ENCODE peak calls at places on chromosomes 5 and 9, in five cellular contexts. C is IMR-90, Q is uterus, T is suprapubic skin, K is GM12892. M is an unnamed sample.

GRCh38 chr5:137218896-137219295 is 280.2 kb downstream of the SPOCK1 start:
- DNase-seq in T (no peak), Q (no peak), C (no peak), K (no peak), M (no peak)

GRCh38 chr5:137833463-137833862 is 34.2 kb upstream of the MYOT start:
- DNase-seq in Q (peak), C (peak), T (no peak), K (no peak), M (peak)

GRCh38 chr5:3325206-3325605 is 270.4 kb upstream of the IRX1 start:
- DNase-seq in T (peak), C (no peak), Q (no peak), K (no peak), M (no peak)

GRCh38 chr9:95834281-95834907 is 41.1 kb upstream of the ERCC6L2 start:
- DNase-seq in C (peak), Q (no peak), T (no peak), K (no peak), M (no peak)

GRCh38 chr5:98309785-98310566 is 463.5 kb upstream of the RGMB start:
- DNase-seq in K (no peak), T (no peak), Q (no peak), C (peak), M (peak)

GRCh38 chr5:123585871-123586270 is 73.9 kb downstream of the CSNK1G3 start:
- DNase-seq in K (no peak), T (no peak), C (no peak), Q (no peak), M (no peak)

GRCh38 chr5:122559676-122560075 is 215.2 kb upstream of the SNX2 start:
- DNase-seq in Q (no peak), K (no peak), T (no peak), C (no peak), M (no peak)

GRCh38 chr5:170782438-170782837 is 1.1 kb upstream of the GABRP start:
- DNase-seq in Q (no peak), C (no peak), K (no peak), T (no peak), M (no peak)

GRCh38 chr5:171852255-171852681 is 66.7 kb downstream of the SMIM23 start:
- DNase-seq in C (no peak), K (no peak), T (no peak), Q (no peak), M (no peak)

GRCh38 chr5:136249678-136250266 is 56.8 kb upstream of the SMIM32 start:
- DNase-seq in T (no peak), Q (peak), K (no peak), C (peak), M (peak)

GRCh38 chr9:70411930-70412677 is 2.4 kb downstream of the KLF9 start:
- DNase-seq in Q (peak), C (peak), K (peak), T (peak), M (peak)

GRCh38 chr5:141434006-141434405 is 3.7 kb downstream of the PCDHGA12 start:
- DNase-seq in T (no peak), K (no peak), Q (no peak), C (peak), M (no peak)

GRCh38 chr9:99118782-99119466 is 14.0 kb downstream of the TGFBR1 start:
- DNase-seq in C (no peak), K (peak), Q (no peak), T (no peak), M (no peak)

GRCh38 chr5:132859889-132860437 is 6.3 kb downstream of the GDF9 start:
- DNase-seq in K (no peak), T (no peak), Q (no peak), C (peak), M (no peak)

GRCh38 chr9:122005597-122005996 is 87.5 kb downstream of the TTLL11 start:
- DNase-seq in Q (no peak), T (no peak), C (peak), K (no peak), M (peak)

GRCh38 chr5:158669275-158669674 is 430.4 kb downstream of the EBF1 start:
- DNase-seq in K (no peak), C (no peak), T (no peak), Q (no peak), M (no peak)

GRCh38 chr9:73038613-73039012 is 85.8 kb upstream of the ALDH1A1 start:
- DNase-seq in T (peak), C (no peak), K (no peak), Q (peak), M (no peak)

GRCh38 chr9:88915916-88916315 is 75.4 kb upstream of the S1PR3 start:
- DNase-seq in K (no peak), Q (no peak), C (no peak), T (no peak), M (no peak)

GRCh38 chr9:34684145-34684544 is 6.9 kb downstream of the CCL19 start:
- DNase-seq in Q (no peak), C (no peak), K (no peak), T (no peak), M (no peak)

GRCh38 chr5:67014191-67014590 is 182.4 kb downstream of the CD180 start:
- DNase-seq in T (no peak), Q (no peak), C (no peak), K (no peak), M (no peak)

GRCh38 chr5:67012241-67012640 is 184.4 kb downstream of the CD180 start:
- DNase-seq in K (no peak), C (peak), T (no peak), Q (no peak), M (no peak)

GRCh38 chr5:67013719-67014118 is 182.9 kb downstream of the CD180 start:
- DNase-seq in Q (no peak), K (no peak), T (no peak), C (no peak), M (no peak)

GRCh38 chr5:67015577-67016290 is 180.9 kb downstream of the CD180 start:
- DNase-seq in K (no peak), C (peak), Q (peak), T (no peak), M (no peak)

GRCh38 chr5:67014957-67015400 is 181.6 kb downstream of the CD180 start:
- DNase-seq in C (no peak), Q (no peak), K (no peak), T (no peak), M (no peak)
- TF ChIP-seq POLR2A in C (no peak), Q (no peak), K (no peak), T (no peak), M (no peak)

GRCh38 chr5:472656-473343 is 29.8 kb downstream of the EXOC3 start:
- DNase-seq in C (peak), Q (peak), T (peak), K (peak), M (peak)
- TF ChIP-seq POLR2A in C (peak), Q (peak), T (peak), K (peak), M (peak)

GRCh38 chr5:134540747-134541733 is 15.6 kb downstream of the JADE2 start:
- DNase-seq in Q (no peak), C (no peak), T (no peak), K (peak), M (no peak)
- TF ChIP-seq POLR2A in Q (no peak), C (no peak), T (no peak), K (no peak), M (no peak)

GRCh38 chr5:60453186-60453976 is 246.6 kb downstream of the DEPDC1B start:
- DNase-seq in C (no peak), K (no peak), T (no peak), Q (no peak), M (no peak)

GRCh38 chr5:60458669-60459068 is 241.3 kb downstream of the DEPDC1B start:
- DNase-seq in Q (no peak), C (no peak), T (no peak), K (no peak), M (no peak)

GRCh38 chr5:60455589-60455988 is 244.4 kb downstream of the DEPDC1B start:
- DNase-seq in Q (no peak), C (no peak), K (no peak), T (no peak), M (no peak)

DNA sequence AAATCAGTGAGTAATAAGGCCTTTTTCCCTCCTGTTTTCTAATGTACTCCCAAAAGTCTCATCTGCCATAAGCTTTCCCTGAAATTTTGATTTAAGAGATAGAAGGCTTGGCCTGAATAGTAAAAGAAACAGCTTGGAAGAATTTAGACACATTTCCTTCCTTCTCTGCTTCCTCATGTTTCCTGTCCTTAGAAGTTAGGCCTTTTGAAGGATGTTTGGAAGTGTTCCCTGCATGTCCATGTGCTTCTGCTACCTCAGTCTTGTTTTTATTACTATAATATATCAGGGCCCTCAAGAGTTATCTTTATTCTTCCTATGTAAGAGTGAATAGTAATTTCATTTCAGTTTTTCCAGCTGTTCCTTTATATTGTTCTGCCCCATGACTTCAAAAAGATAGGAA is 242.7 kb downstream of the DEPDC1B start:
- DNase-seq in C (no peak), Q (no peak), T (no peak), K (no peak), M (no peak)
- TF ChIP-seq POLR2A in C (no peak), Q (no peak), T (no peak), K (no peak), M (no peak)

GRCh38 chr9:29297592-29297991 is 1724.3 kb upstream of the C9orf72 start:
- DNase-seq in K (no peak), C (no peak), Q (no peak), T (no peak), M (no peak)
- TF ChIP-seq POLR2A in K (no peak), C (no peak), Q (no peak), T (no peak), M (no peak)

GRCh38 chr5:175479125-175479881 is 943 bp downstream of the SFXN1 start:
- DNase-seq in K (no peak), T (no peak), C (no peak), Q (no peak), M (no peak)
- TF ChIP-seq POLR2A in K (no peak), T (no peak), C (no peak), Q (no peak), M (no peak)